ENCODE peak calls at places on chromosomes 12 and 14, in nine cellular contexts. One of them, this sample, is unnamed.

GRCh38 chr14:22390824-22391461 is 198.1 kb downstream of the DAD1 start:
- DNase-seq in body of pancreas: no peak
- DNase-seq in fibroblast of lung: no peak
- DNase-seq in iPS DF 6.9: no peak
- DNase-seq in activated T-cell treated with anti-CD3 and anti-CD28 coated beads for 1 hour: no peak
- DNase-seq in naive thymus-derived CD8-positive, alpha-beta T cell: no peak
- DNase-seq in GM18507: peak; percentile 25
- DNase-seq in activated CD4-positive, alpha-beta T cell treated with anti-CD3 and anti-CD28 coated beads, Interleukin-2, amount 10 ng/mL, durations not matched to agents 7 days and 5 days: no peak
- DNase-seq in T follicular helper cell: no peak
- DNase-seq in this sample: no peak

GRCh38 chr14:32028599-32028998 is 48.5 kb upstream of the ARHGAP5 start:
- DNase-seq in GM18507: no peak
- DNase-seq in T follicular helper cell: no peak
- DNase-seq in fibroblast of lung: peak; percentile 34
- DNase-seq in body of pancreas: no peak
- DNase-seq in activated T-cell treated with anti-CD3 and anti-CD28 coated beads for 1 hour: no peak
- DNase-seq in naive thymus-derived CD8-positive, alpha-beta T cell: no peak
- DNase-seq in activated CD4-positive, alpha-beta T cell treated with anti-CD3 and anti-CD28 coated beads, Interleukin-2, amount 10 ng/mL, durations not matched to agents 7 days and 5 days: no peak
- DNase-seq in iPS DF 6.9: no peak
- DNase-seq in this sample: no peak

GRCh38 chr14:64919215-64919614 is 5.0 kb downstream of the CHURC1 start:
- DNase-seq in GM18507: no peak
- DNase-seq in naive thymus-derived CD8-positive, alpha-beta T cell: no peak
- DNase-seq in fibroblast of lung: no peak
- DNase-seq in body of pancreas: no peak
- DNase-seq in activated CD4-positive, alpha-beta T cell treated with anti-CD3 and anti-CD28 coated beads, Interleukin-2, amount 10 ng/mL, durations not matched to agents 7 days and 5 days: no peak
- DNase-seq in T follicular helper cell: no peak
- DNase-seq in iPS DF 6.9: no peak
- DNase-seq in activated T-cell treated with anti-CD3 and anti-CD28 coated beads for 1 hour: no peak
- DNase-seq in this sample: no peak

GRCh38 chr12:82696543-82696942 is 9.8 kb downstream of the TMTC2 start:
- DNase-seq in iPS DF 6.9: no peak
- DNase-seq in T follicular helper cell: no peak
- DNase-seq in body of pancreas: no peak
- DNase-seq in naive thymus-derived CD8-positive, alpha-beta T cell: no peak
- DNase-seq in fibroblast of lung: no peak
- DNase-seq in activated CD4-positive, alpha-beta T cell treated with anti-CD3 and anti-CD28 coated beads, Interleukin-2, amount 10 ng/mL, durations not matched to agents 7 days and 5 days: no peak
- DNase-seq in activated T-cell treated with anti-CD3 and anti-CD28 coated beads for 1 hour: no peak
- DNase-seq in GM18507: no peak
- DNase-seq in this sample: no peak

GRCh38 chr14:24879661-24880381 is 170.1 kb downstream of the STXBP6 start:
- DNase-seq in iPS DF 6.9: no peak
- DNase-seq in activated T-cell treated with anti-CD3 and anti-CD28 coated beads for 1 hour: no peak
- DNase-seq in activated CD4-positive, alpha-beta T cell treated with anti-CD3 and anti-CD28 coated beads, Interleukin-2, amount 10 ng/mL, durations not matched to agents 7 days and 5 days: no peak
- DNase-seq in naive thymus-derived CD8-positive, alpha-beta T cell: no peak
- DNase-seq in body of pancreas: no peak
- DNase-seq in GM18507: no peak
- DNase-seq in T follicular helper cell: no peak
- DNase-seq in fibroblast of lung: no peak
- DNase-seq in this sample: no peak

GRCh38 chr12:18970603-18971002 is 158.9 kb upstream of the PLEKHA5 start:
- DNase-seq in T follicular helper cell: no peak
- DNase-seq in activated CD4-positive, alpha-beta T cell treated with anti-CD3 and anti-CD28 coated beads, Interleukin-2, amount 10 ng/mL, durations not matched to agents 7 days and 5 days: no peak
- DNase-seq in naive thymus-derived CD8-positive, alpha-beta T cell: no peak
- DNase-seq in fibroblast of lung: peak; percentile 54
- DNase-seq in activated T-cell treated with anti-CD3 and anti-CD28 coated beads for 1 hour: no peak
- DNase-seq in GM18507: no peak
- DNase-seq in iPS DF 6.9: no peak
- DNase-seq in body of pancreas: no peak
- DNase-seq in this sample: no peak

GRCh38 chr14:65044596-65044959 is 57.7 kb downstream of the MAX start:
- DNase-seq in iPS DF 6.9: no peak
- DNase-seq in naive thymus-derived CD8-positive, alpha-beta T cell: no peak
- DNase-seq in GM18507: no peak
- DNase-seq in fibroblast of lung: no peak
- DNase-seq in T follicular helper cell: no peak
- DNase-seq in activated CD4-positive, alpha-beta T cell treated with anti-CD3 and anti-CD28 coated beads, Interleukin-2, amount 10 ng/mL, durations not matched to agents 7 days and 5 days: no peak
- DNase-seq in body of pancreas: no peak
- DNase-seq in activated T-cell treated with anti-CD3 and anti-CD28 coated beads for 1 hour: no peak
- DNase-seq in this sample: no peak

GRCh38 chr12:88266851-88267360 is 124.8 kb downstream of the TMTC3 start:
- DNase-seq in iPS DF 6.9: no peak
- DNase-seq in activated T-cell treated with anti-CD3 and anti-CD28 coated beads for 1 hour: no peak
- DNase-seq in activated CD4-positive, alpha-beta T cell treated with anti-CD3 and anti-CD28 coated beads, Interleukin-2, amount 10 ng/mL, durations not matched to agents 7 days and 5 days: no peak
- DNase-seq in T follicular helper cell: no peak
- DNase-seq in GM18507: no peak
- DNase-seq in fibroblast of lung: no peak
- DNase-seq in body of pancreas: no peak
- DNase-seq in naive thymus-derived CD8-positive, alpha-beta T cell: no peak
- DNase-seq in this sample: peak; percentile 35

GRCh38 chr14:50844397-50844796 is 13.4 kb upstream of the NIN start:
- DNase-seq in fibroblast of lung: peak; percentile 7
- DNase-seq in body of pancreas: no peak
- DNase-seq in activated CD4-positive, alpha-beta T cell treated with anti-CD3 and anti-CD28 coated beads, Interleukin-2, amount 10 ng/mL, durations not matched to agents 7 days and 5 days: no peak
- DNase-seq in GM18507: no peak
- DNase-seq in iPS DF 6.9: no peak
- DNase-seq in naive thymus-derived CD8-positive, alpha-beta T cell: no peak
- DNase-seq in activated T-cell treated with anti-CD3 and anti-CD28 coated beads for 1 hour: no peak
- DNase-seq in T follicular helper cell: no peak
- DNase-seq in this sample: no peak

GRCh38 chr12:51262758-51263177 is 7.4 kb downstream of the SMAGP start:
- DNase-seq in activated CD4-positive, alpha-beta T cell treated with anti-CD3 and anti-CD28 coated beads, Interleukin-2, amount 10 ng/mL, durations not matched to agents 7 days and 5 days: peak; percentile 43
- DNase-seq in naive thymus-derived CD8-positive, alpha-beta T cell: peak; percentile 22
- DNase-seq in body of pancreas: peak; percentile 91
- DNase-seq in GM18507: no peak
- DNase-seq in fibroblast of lung: peak; percentile 54
- DNase-seq in activated T-cell treated with anti-CD3 and anti-CD28 coated beads for 1 hour: peak; percentile 19
- DNase-seq in iPS DF 6.9: no peak
- DNase-seq in T follicular helper cell: no peak
- DNase-seq in this sample: no peak

GRCh38 chr14:97380539-97380941 is 583.4 kb downstream of the VRK1 start:
- DNase-seq in body of pancreas: no peak
- DNase-seq in GM18507: no peak
- DNase-seq in fibroblast of lung: no peak
- DNase-seq in naive thymus-derived CD8-positive, alpha-beta T cell: no peak
- DNase-seq in T follicular helper cell: no peak
- DNase-seq in activated T-cell treated with anti-CD3 and anti-CD28 coated beads for 1 hour: peak; percentile 20
- DNase-seq in activated CD4-positive, alpha-beta T cell treated with anti-CD3 and anti-CD28 coated beads, Interleukin-2, amount 10 ng/mL, durations not matched to agents 7 days and 5 days: peak; percentile 22
- DNase-seq in iPS DF 6.9: no peak
- DNase-seq in this sample: no peak

GRCh38 chr12:27463826-27464554 is 17.5 kb downstream of the SMCO2 start:
- DNase-seq in T follicular helper cell: no peak
- DNase-seq in iPS DF 6.9: no peak
- DNase-seq in activated T-cell treated with anti-CD3 and anti-CD28 coated beads for 1 hour: no peak
- DNase-seq in fibroblast of lung: peak; percentile 41
- DNase-seq in GM18507: no peak
- DNase-seq in naive thymus-derived CD8-positive, alpha-beta T cell: no peak
- DNase-seq in activated CD4-positive, alpha-beta T cell treated with anti-CD3 and anti-CD28 coated beads, Interleukin-2, amount 10 ng/mL, durations not matched to agents 7 days and 5 days: no peak
- DNase-seq in body of pancreas: no peak
- DNase-seq in this sample: no peak

GRCh38 chr12:71014180-71014785 is 93.7 kb upstream of the PTPRR start:
- DNase-seq in GM18507: no peak
- DNase-seq in naive thymus-derived CD8-positive, alpha-beta T cell: no peak
- DNase-seq in activated CD4-positive, alpha-beta T cell treated with anti-CD3 and anti-CD28 coated beads, Interleukin-2, amount 10 ng/mL, durations not matched to agents 7 days and 5 days: no peak
- DNase-seq in iPS DF 6.9: no peak
- DNase-seq in fibroblast of lung: peak; percentile 37
- DNase-seq in T follicular helper cell: no peak
- DNase-seq in activated T-cell treated with anti-CD3 and anti-CD28 coated beads for 1 hour: no peak
- DNase-seq in body of pancreas: no peak
- DNase-seq in this sample: peak; percentile 51

GRCh38 chr12:49534806-49535278 is 4.0 kb upstream of the KCNH3 start:
- DNase-seq in activated T-cell treated with anti-CD3 and anti-CD28 coated beads for 1 hour: no peak
- DNase-seq in fibroblast of lung: no peak
- DNase-seq in GM18507: no peak
- DNase-seq in activated CD4-positive, alpha-beta T cell treated with anti-CD3 and anti-CD28 coated beads, Interleukin-2, amount 10 ng/mL, durations not matched to agents 7 days and 5 days: no peak
- DNase-seq in T follicular helper cell: no peak
- DNase-seq in naive thymus-derived CD8-positive, alpha-beta T cell: no peak
- DNase-seq in iPS DF 6.9: no peak
- DNase-seq in body of pancreas: no peak
- DNase-seq in this sample: no peak

GRCh38 chr12:107983871-107984480 is 145.1 kb upstream of the WSCD2 start:
- DNase-seq in body of pancreas: no peak
- DNase-seq in iPS DF 6.9: no peak
- DNase-seq in activated T-cell treated with anti-CD3 and anti-CD28 coated beads for 1 hour: no peak
- DNase-seq in GM18507: no peak
- DNase-seq in naive thymus-derived CD8-positive, alpha-beta T cell: no peak
- DNase-seq in T follicular helper cell: no peak
- DNase-seq in activated CD4-positive, alpha-beta T cell treated with anti-CD3 and anti-CD28 coated beads, Interleukin-2, amount 10 ng/mL, durations not matched to agents 7 days and 5 days: no peak
- DNase-seq in fibroblast of lung: no peak
- DNase-seq in this sample: no peak

GRCh38 chr14:87049886-87050820 is 942.8 kb downstream of the GALC start:
- DNase-seq in activated CD4-positive, alpha-beta T cell treated with anti-CD3 and anti-CD28 coated beads, Interleukin-2, amount 10 ng/mL, durations not matched to agents 7 days and 5 days: peak; percentile 5
- DNase-seq in iPS DF 6.9: no peak
- DNase-seq in fibroblast of lung: peak; percentile 18
- DNase-seq in activated T-cell treated with anti-CD3 and anti-CD28 coated beads for 1 hour: no peak
- DNase-seq in GM18507: no peak
- DNase-seq in T follicular helper cell: no peak
- DNase-seq in naive thymus-derived CD8-positive, alpha-beta T cell: no peak
- DNase-seq in body of pancreas: peak; percentile 44
- DNase-seq in this sample: peak; percentile 43

GRCh38 chr12:3097836-3098235 is 20.7 kb downstream of the TSPAN9 start:
- DNase-seq in iPS DF 6.9: no peak
- DNase-seq in activated CD4-positive, alpha-beta T cell treated with anti-CD3 and anti-CD28 coated beads, Interleukin-2, amount 10 ng/mL, durations not matched to agents 7 days and 5 days: no peak
- DNase-seq in naive thymus-derived CD8-positive, alpha-beta T cell: no peak
- DNase-seq in fibroblast of lung: no peak
- DNase-seq in body of pancreas: no peak
- DNase-seq in GM18507: no peak
- DNase-seq in activated T-cell treated with anti-CD3 and anti-CD28 coated beads for 1 hour: no peak
- DNase-seq in T follicular helper cell: no peak
- DNase-seq in this sample: no peak

GRCh38 chr12:93347054-93347786 is 30.5 kb upstream of the NUDT4 start:
- DNase-seq in GM18507: no peak
- DNase-seq in body of pancreas: no peak
- DNase-seq in iPS DF 6.9: no peak
- DNase-seq in fibroblast of lung: no peak
- DNase-seq in naive thymus-derived CD8-positive, alpha-beta T cell: no peak
- DNase-seq in activated CD4-positive, alpha-beta T cell treated with anti-CD3 and anti-CD28 coated beads, Interleukin-2, amount 10 ng/mL, durations not matched to agents 7 days and 5 days: no peak
- DNase-seq in activated T-cell treated with anti-CD3 and anti-CD28 coated beads for 1 hour: no peak
- DNase-seq in T follicular helper cell: no peak
- DNase-seq in this sample: no peak

GRCh38 chr14:23013056-23014054 is 3.4 kb upstream of the C14orf93 start:
- DNase-seq in T follicular helper cell: no peak
- DNase-seq in naive thymus-derived CD8-positive, alpha-beta T cell: no peak
- DNase-seq in fibroblast of lung: no peak
- DNase-seq in activated T-cell treated with anti-CD3 and anti-CD28 coated beads for 1 hour: no peak
- DNase-seq in GM18507: no peak
- DNase-seq in activated CD4-positive, alpha-beta T cell treated with anti-CD3 and anti-CD28 coated beads, Interleukin-2, amount 10 ng/mL, durations not matched to agents 7 days and 5 days: no peak
- DNase-seq in iPS DF 6.9: no peak
- DNase-seq in body of pancreas: no peak
- DNase-seq in this sample: no peak

GRCh38 chr14:72847721-72848120 is 46.2 kb downstream of the DPF3 start:
- DNase-seq in activated CD4-positive, alpha-beta T cell treated with anti-CD3 and anti-CD28 coated beads, Interleukin-2, amount 10 ng/mL, durations not matched to agents 7 days and 5 days: no peak
- DNase-seq in activated T-cell treated with anti-CD3 and anti-CD28 coated beads for 1 hour: no peak
- DNase-seq in body of pancreas: no peak
- DNase-seq in T follicular helper cell: no peak
- DNase-seq in fibroblast of lung: no peak
- DNase-seq in GM18507: no peak
- DNase-seq in naive thymus-derived CD8-positive, alpha-beta T cell: no peak
- DNase-seq in iPS DF 6.9: no peak
- DNase-seq in this sample: no peak

GRCh38 chr14:74333909-74334308 is 14.4 kb upstream of the VRTN start:
- DNase-seq in GM18507: no peak
- DNase-seq in activated CD4-positive, alpha-beta T cell treated with anti-CD3 and anti-CD28 coated beads, Interleukin-2, amount 10 ng/mL, durations not matched to agents 7 days and 5 days: no peak
- DNase-seq in fibroblast of lung: peak; percentile 95
- DNase-seq in T follicular helper cell: no peak
- DNase-seq in iPS DF 6.9: no peak
- DNase-seq in naive thymus-derived CD8-positive, alpha-beta T cell: no peak
- DNase-seq in body of pancreas: no peak
- DNase-seq in activated T-cell treated with anti-CD3 and anti-CD28 coated beads for 1 hour: no peak
- DNase-seq in this sample: no peak

GRCh38 chr12:2295941-2296461 is 243.2 kb downstream of the CACNA1C start:
- DNase-seq in T follicular helper cell: no peak
- DNase-seq in GM18507: no peak
- DNase-seq in naive thymus-derived CD8-positive, alpha-beta T cell: no peak
- DNase-seq in body of pancreas: no peak
- DNase-seq in activated T-cell treated with anti-CD3 and anti-CD28 coated beads for 1 hour: no peak
- DNase-seq in iPS DF 6.9: no peak
- DNase-seq in activated CD4-positive, alpha-beta T cell treated with anti-CD3 and anti-CD28 coated beads, Interleukin-2, amount 10 ng/mL, durations not matched to agents 7 days and 5 days: no peak
- DNase-seq in fibroblast of lung: peak; percentile 81
- DNase-seq in this sample: no peak

GRCh38 chr12:113088971-113089756 is 32.6 kb downstream of the DTX1 start:
- DNase-seq in T follicular helper cell: no peak
- DNase-seq in activated CD4-positive, alpha-beta T cell treated with anti-CD3 and anti-CD28 coated beads, Interleukin-2, amount 10 ng/mL, durations not matched to agents 7 days and 5 days: peak; percentile 52
- DNase-seq in iPS DF 6.9: no peak
- DNase-seq in body of pancreas: no peak
- DNase-seq in activated T-cell treated with anti-CD3 and anti-CD28 coated beads for 1 hour: peak; percentile 19
- DNase-seq in naive thymus-derived CD8-positive, alpha-beta T cell: no peak
- DNase-seq in GM18507: no peak
- DNase-seq in fibroblast of lung: no peak
- DNase-seq in this sample: no peak